ENCODE peak calls at places on chromosomes 6 and 20, in seven cellular contexts. Y is A673, C is OCI-LY7, G is GM12865, M is HCT116, T is coronary artery, S is cardiac muscle cell. A is an unnamed sample.

GRCh38 chr20:59802018-59802417 is 131.4 kb downstream of the SYCP2 start:
- DNase-seq in Y (no peak), C (no peak), G (no peak), M (no peak), T (peak), S (no peak), A (no peak)

GRCh38 chr20:15799871-15800270 is 773.4 kb downstream of the KIF16B start:
- DNase-seq in Y (no peak), C (no peak), G (no peak), M (no peak), T (no peak), S (no peak), A (no peak)

GRCh38 chr6:107866606-107867301 is 42.6 kb upstream of the SCML4 start:
- DNase-seq in Y (peak), C (peak), G (peak), M (peak), T (no peak), S (peak), A (no peak)

GRCh38 chr6:43396408-43397149 is 27.1 kb upstream of the ZNF318 start:
- DNase-seq in Y (no peak), C (no peak), G (no peak), M (no peak), T (no peak), S (no peak), A (no peak)

GRCh38 chr20:36836591-36837329 is 39.2 kb upstream of the TLDC2 start:
- DNase-seq in Y (peak), C (peak), G (peak), M (peak), T (no peak), S (peak), A (no peak)

GRCh38 chr6:28634758-28635546 is 109.3 kb downstream of the GPX5 start:
- DNase-seq in Y (peak), C (no peak), G (no peak), M (no peak), T (no peak), S (peak), A (no peak)

GRCh38 chr6:157317129-157317814 is 6.0 kb downstream of the TMEM242 start:
- DNase-seq in Y (peak), C (no peak), G (no peak), M (peak), T (no peak), S (no peak), A (no peak)

GRCh38 chr20:24631173-24631505 is 161.7 kb downstream of the SYNDIG1 start:
- DNase-seq in Y (no peak), C (no peak), G (no peak), M (no peak), T (peak), S (no peak), A (no peak)

GRCh38 chr20:41440882-41441281 is 74.3 kb upstream of the EMILIN3 start:
- DNase-seq in Y (no peak), C (no peak), G (no peak), M (no peak), T (no peak), S (no peak), A (no peak)

DNA sequence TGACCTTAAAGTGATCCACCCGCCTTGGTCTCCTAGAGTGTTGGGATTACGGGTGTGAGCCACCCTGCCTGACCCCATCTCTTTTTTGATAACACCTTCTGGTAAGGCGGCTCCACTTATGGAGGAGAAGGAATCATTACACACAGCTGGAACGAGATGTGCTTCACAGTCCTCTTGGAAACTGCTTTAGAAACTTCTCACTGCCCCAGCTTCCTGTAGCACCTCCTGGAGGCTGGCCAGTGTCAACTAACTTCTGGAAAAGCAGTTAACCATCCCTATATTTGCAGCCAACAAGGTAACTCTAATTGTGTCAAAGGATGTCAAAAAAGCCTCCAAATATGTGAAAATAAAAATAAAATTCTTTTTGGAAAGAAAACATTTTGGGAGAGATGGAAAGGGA is 48.8 kb upstream of the BCLAF1 start:
- DNase-seq in Y (no peak), C (no peak), G (no peak), M (no peak), T (no peak), S (no peak), A (no peak)
- TF ChIP-seq CTCF in Y (peak), C (peak), G (no peak), M (no peak), T (no peak), S (no peak), A (no peak)

DNA sequence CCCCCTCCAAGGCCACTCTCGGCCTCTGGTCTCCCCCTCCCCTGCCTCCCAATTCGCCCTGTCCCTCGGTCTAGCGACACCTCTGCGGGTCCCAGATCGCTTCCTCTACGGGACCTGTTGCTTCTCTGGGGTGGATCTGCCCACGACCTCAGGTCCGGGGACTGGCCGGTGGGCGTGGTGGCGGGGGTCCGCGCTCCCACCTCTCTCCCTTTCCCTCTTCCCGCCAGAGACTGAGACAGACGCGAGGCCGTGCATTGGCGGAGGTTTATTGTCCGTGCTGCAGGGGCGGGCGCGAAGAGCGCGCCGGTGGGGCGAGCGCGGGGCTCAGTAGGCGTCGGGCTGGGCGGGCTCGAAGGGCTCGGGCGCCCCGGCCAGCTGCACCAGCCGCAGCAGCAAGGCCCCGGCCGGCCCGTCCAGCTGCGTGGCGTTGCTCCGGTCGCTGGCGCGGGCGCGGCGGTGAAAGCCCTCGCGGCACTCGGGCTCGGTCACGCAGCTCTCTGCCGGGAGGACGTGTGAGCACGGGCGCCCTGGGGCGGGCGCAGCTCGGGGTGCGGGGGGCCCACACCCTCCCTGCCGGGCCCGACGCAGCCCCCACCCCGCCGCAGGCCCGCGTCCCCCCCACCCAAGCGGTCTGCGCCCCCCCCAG is 2.1 kb downstream of the AVP start:
- DNase-seq in Y (no peak), C (no peak), G (no peak), M (no peak), T (no peak), S (peak), A (no peak)
- H3K4me3 ChIP-seq in Y (peak), C (no peak), G (no peak), M (no peak), T (peak), S (peak), A (no peak)

DNA sequence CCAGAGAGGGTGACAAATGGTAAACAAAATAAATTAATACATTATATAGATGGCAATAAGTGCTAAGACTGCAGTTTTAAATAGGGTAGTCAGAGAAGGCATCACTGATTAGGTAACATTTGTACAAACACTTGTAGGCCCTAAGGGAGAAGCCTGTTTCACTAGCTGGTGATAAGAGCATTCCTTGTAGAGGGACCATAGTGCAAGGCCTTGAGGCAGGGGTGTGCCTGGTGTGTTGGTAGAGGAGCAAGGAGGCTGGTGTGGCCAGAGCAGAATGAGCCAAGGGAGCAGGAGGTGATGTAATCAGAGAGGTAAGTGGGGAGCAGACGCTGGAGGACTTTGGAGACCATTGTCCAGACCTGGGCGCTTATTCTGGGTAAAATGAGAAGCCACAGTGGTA is 70.7 kb downstream of the ANKRD6 start:
- DNase-seq in Y (no peak), C (no peak), G (no peak), M (no peak), T (no peak), S (no peak), A (no peak)
- TF ChIP-seq CTCF in Y (no peak), C (no peak), G (no peak), M (no peak), T (no peak), S (no peak), A (no peak)

DNA sequence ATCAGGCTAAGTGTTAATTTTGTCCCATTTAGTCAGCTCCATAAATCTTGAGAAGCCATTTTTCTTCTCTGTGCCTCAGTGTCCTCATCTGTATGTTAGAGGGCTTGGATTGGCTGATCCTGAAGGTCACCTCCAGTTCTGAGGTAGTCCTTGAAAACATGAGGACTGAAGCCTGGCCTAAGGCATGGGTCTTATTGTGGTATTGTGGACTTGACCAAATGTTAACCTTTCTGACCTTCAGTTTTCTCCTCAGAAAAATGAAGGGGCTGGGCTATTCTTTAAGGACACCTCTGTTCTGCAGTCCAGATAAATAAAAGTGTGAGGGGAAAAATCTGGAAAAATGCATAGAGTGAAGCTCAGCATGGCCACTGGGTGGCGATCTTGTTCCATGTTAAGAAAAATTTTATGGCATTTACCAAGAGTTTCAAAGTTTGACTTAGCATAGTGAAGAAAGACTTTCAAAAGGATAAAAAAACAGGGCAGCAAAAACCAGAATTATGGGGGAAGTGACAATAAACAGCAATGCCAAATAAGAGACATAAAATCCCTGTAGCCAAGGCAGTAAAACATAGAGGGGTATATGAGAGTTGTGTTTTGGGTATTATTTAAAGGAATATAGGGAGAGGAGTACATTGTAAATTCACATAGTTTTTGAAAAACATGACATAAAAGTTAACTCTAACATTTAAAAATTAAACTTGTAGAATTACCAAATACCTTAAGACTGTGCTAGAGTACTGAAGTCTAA is 13.2 kb upstream of the TFB1M start:
- DNase-seq in Y (peak), C (peak), G (peak), M (peak), T (no peak), S (peak), A (no peak)
- H3K4me3 ChIP-seq in Y (no peak), C (no peak), G (no peak), M (no peak), T (no peak), S (no peak), A (no peak)

DNA sequence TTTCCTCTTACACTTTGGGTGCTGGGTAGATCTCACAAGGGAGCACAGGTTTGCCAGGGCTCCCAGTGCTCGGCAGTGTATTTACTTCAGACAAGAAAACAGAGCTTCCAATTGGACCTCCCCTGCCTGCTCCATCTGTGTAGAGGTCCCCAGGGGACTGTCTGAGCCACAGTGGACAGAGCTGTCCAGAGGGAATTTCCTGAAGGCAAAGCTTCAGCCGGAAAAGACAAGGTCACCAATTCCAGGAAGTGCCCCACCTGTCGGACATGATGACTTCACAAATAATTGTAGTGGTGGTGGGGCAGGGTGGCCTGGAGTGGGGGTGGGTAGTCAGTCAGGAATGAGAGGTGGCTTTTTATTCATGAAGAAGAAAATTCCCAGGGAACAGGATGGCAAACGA is 18.6 kb downstream of the ADGRF5 start:
- DNase-seq in Y (no peak), C (no peak), G (no peak), M (no peak), T (no peak), S (peak), A (no peak)
- TF ChIP-seq CTCF in Y (no peak), C (peak), G (no peak), M (no peak), T (no peak), S (no peak), A (no peak)

GRCh38 chr20:63652192-63652980 is 838 bp downstream of the STMN3 start:
- DNase-seq in Y (peak), C (no peak), G (no peak), M (no peak), T (no peak), S (peak), A (no peak)

GRCh38 chr20:63651942-63652191 is 1.4 kb downstream of the STMN3 start:
- DNase-seq in Y (no peak), C (no peak), G (no peak), M (no peak), T (no peak), S (no peak), A (no peak)

GRCh38 chr20:63653041-63653973 is at the start of gene STMN3:
- DNase-seq in Y (peak), C (peak), G (peak), M (peak), T (peak), S (peak), A (no peak)

GRCh38 chr20:63655249-63655648 is 2.0 kb upstream of the STMN3 start:
- DNase-seq in Y (no peak), C (no peak), G (no peak), M (no peak), T (no peak), S (no peak), A (no peak)

GRCh38 chr20:63653974-63654680 is 903 bp upstream of the STMN3 start:
- DNase-seq in Y (no peak), C (no peak), G (no peak), M (no peak), T (no peak), S (no peak), A (no peak)
- H3K4me3 ChIP-seq in Y (peak), C (no peak), G (no peak), M (peak), T (peak), S (peak), A (no peak)

DNA sequence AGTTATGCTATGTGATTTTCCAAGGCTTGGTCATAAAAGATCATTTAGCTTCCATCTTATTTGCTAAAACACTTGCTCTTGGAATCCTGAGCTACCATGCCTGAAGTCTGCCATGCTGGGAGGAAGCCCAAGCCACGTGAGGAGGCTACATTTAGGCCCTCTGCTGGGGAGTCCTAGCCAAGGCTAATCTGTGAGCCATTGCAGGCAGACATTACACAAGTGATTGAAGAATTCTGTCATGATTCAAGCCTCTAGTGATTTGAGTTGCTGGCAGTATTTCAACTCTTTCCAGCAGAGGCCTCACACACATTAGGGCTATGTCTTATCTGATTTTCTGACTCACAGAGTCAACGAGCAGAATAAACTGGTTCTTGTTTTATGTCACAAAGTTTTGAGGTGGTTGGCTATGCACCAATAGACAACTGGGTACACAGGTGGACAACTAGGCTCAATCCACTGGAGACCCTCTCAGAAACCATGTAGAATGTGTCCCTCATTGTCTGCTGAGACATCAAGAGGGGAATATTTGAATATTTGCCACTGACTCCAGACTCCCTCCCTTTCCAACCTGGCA is 227.2 kb upstream of the SULF2 start:
- DNase-seq in Y (no peak), C (peak), G (no peak), M (no peak), T (no peak), S (no peak), A (no peak)
- TF ChIP-seq CTCF in Y (no peak), C (peak), G (no peak), M (no peak), T (no peak), S (peak), A (no peak)

GRCh38 chr20:6421321-6422030 is 298.6 kb upstream of the FERMT1 start:
- DNase-seq in Y (no peak), C (no peak), G (no peak), M (no peak), T (no peak), S (no peak), A (no peak)
- H3K4me3 ChIP-seq in Y (no peak), C (no peak), G (no peak), M (no peak), T (no peak), S (no peak), A (no peak)

A was measured in GM12864.